ENCODE peak calls at places on chromosomes 2 and 18, in seven cellular contexts. N is GM23248, Q is OCI-LY7, C is PC-3, A is hepatocyte, I is neural progenitor cell, B is HCT116. U is an unnamed sample.

GRCh38 chr2:177265386-177265690 is 811 bp upstream of the NFE2L2 start:
- DNase-seq in N (peak; percentile 76), Q (no peak), C (peak; percentile 38), A (no peak), I (no peak), B (no peak), U (peak; percentile 48)

GRCh38 chr2:9474361-9475117 is at the start of gene IAH1:
- DNase-seq in N (peak; percentile 77), Q (no peak), C (peak; percentile 53), A (peak; percentile 71), I (peak; percentile 59), B (no peak), U (peak; percentile 54)

GRCh38 chr18:29560270-29560669 is 1383.3 kb upstream of the CDH2 start:
- DNase-seq in N (no peak), Q (peak; percentile 9), C (no peak), A (no peak), I (no peak), B (no peak), U (no peak)

GRCh38 chr18:26546170-26546874 is 2.0 kb downstream of the KCTD1 start:
- DNase-seq in N (no peak), Q (no peak), C (peak; percentile 25), A (no peak), I (peak; percentile 67), B (no peak), U (no peak)

GRCh38 chr2:58539973-58540372 is 298.8 kb upstream of the FANCL start:
- DNase-seq in N (no peak), Q (no peak), C (peak; percentile 15), A (no peak), I (peak; percentile 86), B (no peak), U (peak; percentile 96)

GRCh38 chr2:45821558-45822271 is 170.2 kb downstream of the PRKCE start:
- DNase-seq in N (peak; percentile 31), Q (no peak), C (peak; percentile 89), A (peak; percentile 80), I (no peak), B (peak; percentile 23), U (no peak)

GRCh38 chr2:215415218-215415617 is 20.6 kb downstream of the FN1 start:
- DNase-seq in N (no peak), Q (no peak), C (no peak), A (no peak), I (no peak), B (no peak), U (no peak)

GRCh38 chr2:118557016-118557415 is 290.4 kb downstream of the EN1 start:
- DNase-seq in N (no peak), Q (no peak), C (no peak), A (no peak), I (no peak), B (no peak), U (no peak)

GRCh38 chr18:7038330-7038846 is 79.2 kb downstream of the LAMA1 start:
- DNase-seq in N (peak; percentile 100), Q (peak; percentile 1), C (peak; percentile 77), A (peak; percentile 69), I (peak; percentile 76), B (no peak), U (peak; percentile 92)

GRCh38 chr18:79523738-79524180 is 128.0 kb downstream of the NFATC1 start:
- DNase-seq in N (no peak), Q (peak; percentile 78), C (no peak), A (no peak), I (no peak), B (no peak), U (no peak)

GRCh38 chr2:156695020-156695419 is 258.8 kb downstream of the GPD2 start:
- DNase-seq in N (no peak), Q (no peak), C (no peak), A (no peak), I (no peak), B (no peak), U (no peak)

GRCh38 chr2:169065864-169066507 is 3.4 kb upstream of the DHRS9 start:
- DNase-seq in N (no peak), Q (no peak), C (no peak), A (no peak), I (no peak), B (no peak), U (no peak)

GRCh38 chr2:28717339-28717758 is 34.3 kb upstream of the PPP1CB start:
- DNase-seq in N (peak; percentile 86), Q (no peak), C (peak; percentile 77), A (peak; percentile 53), I (no peak), B (peak; percentile 67), U (peak; percentile 25)

GRCh38 chr2:108552566-108552965 is 18.3 kb downstream of the LIMS1 start:
- DNase-seq in N (no peak), Q (no peak), C (no peak), A (no peak), I (no peak), B (no peak), U (no peak)
- H3K27ac ChIP-seq in N (peak overlapping the region; percentile 26), Q (no peak overlapping the region), C (no peak overlapping the region), A (no peak overlapping the region), I (no peak overlapping the region), B (no peak overlapping the region), U (no peak overlapping the region)

GRCh38 chr2:239587836-239588235 is 187.0 kb upstream of the HDAC4 start:
- DNase-seq in N (no peak), Q (no peak), C (no peak), A (no peak), I (no peak), B (no peak), U (no peak)
- TF ChIP-seq EZH2phosphoT487 in N (no peak), Q (no peak), C (no peak), A (no peak), I (no peak), B (no peak), U (no peak)

DNA sequence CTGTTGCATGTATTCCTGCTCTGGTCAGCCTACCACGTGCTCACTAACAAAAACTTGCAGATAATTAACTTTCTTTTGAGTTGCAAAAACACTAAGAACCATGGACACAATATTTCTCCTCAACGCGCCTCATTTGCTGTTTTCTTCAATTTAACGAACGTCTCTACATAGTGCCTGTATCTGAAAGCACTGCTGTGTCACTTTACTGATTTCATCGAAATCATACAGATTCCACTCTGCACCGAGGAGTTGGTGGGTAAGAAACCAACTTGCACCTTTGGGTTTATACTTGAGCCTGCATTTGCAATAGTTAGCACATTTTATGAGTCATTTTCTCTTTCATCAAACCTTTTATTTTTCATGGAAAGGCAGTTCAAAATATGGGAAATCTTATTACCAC is 145.8 kb downstream of the DCDC2C start:
- DNase-seq in N (no peak), Q (no peak), C (no peak), A (no peak), I (no peak), B (no peak), U (no peak)
- H3K27ac ChIP-seq in N (no peak overlapping the region), Q (no peak overlapping the region), C (no peak overlapping the region), A (no peak overlapping the region), I (peak overlapping the region; percentile 51), B (no peak overlapping the region), U (no peak overlapping the region)

GRCh38 chr2:54041135-54041534 is 70.3 kb upstream of the PSME4 start:
- DNase-seq in N (peak; percentile 43), Q (no peak), C (peak; percentile 41), A (no peak), I (no peak), B (no peak), U (no peak)
- TF ChIP-seq EZH2phosphoT487 in N (no peak), Q (no peak), C (no peak), A (no peak), I (no peak), B (no peak), U (no peak)

DNA sequence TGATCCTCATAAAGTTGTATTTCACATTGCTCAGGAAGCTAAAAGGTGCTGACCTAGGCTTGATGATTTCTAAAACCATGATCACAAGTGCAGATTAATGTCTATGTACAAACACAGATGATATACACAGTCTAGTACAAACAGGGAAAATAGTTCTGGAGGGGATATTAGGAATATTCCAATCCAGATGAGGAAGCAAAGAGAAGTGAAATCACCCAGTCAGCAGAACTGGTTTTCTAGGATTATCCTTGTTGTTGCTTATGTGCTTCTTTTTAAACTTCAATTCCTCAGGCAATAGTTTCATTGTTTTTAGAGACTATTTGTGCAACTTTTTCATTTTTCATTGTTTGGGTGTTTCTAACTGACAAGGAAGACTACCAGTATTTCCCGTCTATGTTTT is 4.7 kb downstream of the IL1A start:
- DNase-seq in N (no peak), Q (no peak), C (no peak), A (no peak), I (no peak), B (no peak), U (no peak)
- H3K27ac ChIP-seq in N (no peak overlapping the region), Q (no peak overlapping the region), C (no peak overlapping the region), A (no peak overlapping the region), I (no peak overlapping the region), B (no peak overlapping the region), U (no peak overlapping the region)

DNA sequence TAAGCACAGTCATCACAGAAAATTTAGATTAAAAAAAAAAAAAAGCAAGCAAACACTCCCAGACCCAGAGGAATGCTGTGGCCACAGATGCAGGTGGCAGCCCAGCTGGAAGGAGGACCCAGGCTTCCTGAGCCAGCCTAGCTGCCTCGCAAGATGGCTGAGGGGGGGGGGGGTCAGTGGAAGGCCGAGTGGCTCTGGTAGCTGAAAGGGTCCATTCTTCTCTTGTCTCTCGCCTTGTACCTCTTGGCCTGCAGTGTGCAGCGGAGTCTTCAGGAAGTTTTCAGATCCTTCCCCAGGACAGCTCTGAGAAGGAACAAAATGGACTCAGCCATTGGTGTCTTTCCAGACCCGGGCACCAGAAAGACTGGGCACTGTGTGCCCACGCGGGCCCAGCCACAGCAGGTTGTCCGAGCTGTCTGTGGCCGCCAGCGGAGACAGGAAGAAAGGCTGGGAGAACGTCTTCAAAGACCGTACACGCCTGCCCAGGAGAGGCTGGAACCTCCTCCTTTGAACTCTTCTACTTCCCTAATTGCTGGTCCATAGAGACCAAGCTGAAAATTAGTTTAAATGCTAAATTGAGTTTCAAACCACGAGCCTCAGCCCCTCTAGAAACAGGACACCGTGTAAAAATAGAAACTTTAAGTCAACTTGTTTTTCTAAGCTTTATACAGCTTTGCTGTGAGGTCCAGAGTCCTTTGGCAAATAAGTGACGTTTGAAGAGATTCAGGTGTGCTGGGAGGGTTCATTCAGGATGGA is 21.4 kb downstream of the APCDD1 start:
- DNase-seq in N (no peak), Q (peak; percentile 25), C (no peak), A (peak; percentile 19), I (no peak), B (no peak), U (no peak)
- TF ChIP-seq EZH2phosphoT487 in N (no peak), Q (no peak), C (no peak), A (no peak), I (no peak), B (no peak), U (no peak)